ENCODE peak calls at places on chromosomes 12 and 14, in seven cellular contexts. G, H, K, V, L, C and R are unnamed samples.

GRCh38 chr14:43184540-43184939 is 1322.5 kb downstream of the FSCB start:
- DNase-seq in G (no peak), V (no peak), H (no peak), K (no peak), C (no peak), L (no peak), R (no peak)

GRCh38 chr12:116354950-116355779 is 77.7 kb upstream of the MED13L start:
- DNase-seq in K (no peak), G (peak; percentile 47), V (no peak), H (no peak), L (no peak), C (no peak), R (no peak)

GRCh38 chr14:35197015-35197414 is 74.7 kb downstream of the PRORP start:
- DNase-seq in H (peak; percentile 59), G (no peak), C (no peak), K (no peak), L (no peak), V (no peak), R (peak; percentile 67)

GRCh38 chr12:95118788-95119179 is 45.4 kb upstream of the NR2C1 start:
- DNase-seq in L (no peak), H (no peak), C (no peak), V (no peak), K (no peak), G (no peak), R (no peak)

GRCh38 chr12:120142231-120142877 is 25.8 kb upstream of the RAB35 start:
- DNase-seq in G (no peak), H (no peak), V (no peak), L (no peak), C (no peak), K (no peak), R (no peak)

GRCh38 chr12:67068773-67069450 is 200.2 kb upstream of the CAND1 start:
- DNase-seq in L (no peak), G (peak; percentile 18), K (peak; percentile 85), C (no peak), V (no peak), H (peak; percentile 34), R (peak; percentile 25)

GRCh38 chr12:103769240-103769945 is 71.6 kb downstream of the NT5DC3 start:
- DNase-seq in G (no peak), V (no peak), H (no peak), L (no peak), K (no peak), C (no peak), R (no peak)

GRCh38 chr12:95215925-95216324 is 1.3 kb downstream of the FGD6 start:
- DNase-seq in C (no peak), H (peak; percentile 53), L (no peak), G (no peak), V (no peak), K (no peak), R (peak; percentile 76)

GRCh38 chr14:69715725-69716482 is 51.0 kb upstream of the SRSF5 start:
- DNase-seq in G (no peak), L (no peak), V (peak; percentile 81), K (peak; percentile 92), C (peak; percentile 76), H (peak; percentile 81), R (peak; percentile 77)

GRCh38 chr12:109545826-109546225 is 27.5 kb downstream of the MMAB start:
- DNase-seq in K (no peak), L (no peak), V (no peak), C (no peak), G (no peak), H (no peak), R (no peak)

GRCh38 chr12:76762556-76762955 is 1.4 kb upstream of the ZDHHC17 start:
- DNase-seq in K (no peak), G (no peak), H (no peak), V (no peak), L (no peak), C (no peak), R (no peak)

GRCh38 chr14:21768116-21768874 is 94.7 kb upstream of the OR4E1 start:
- DNase-seq in K (no peak), G (peak; percentile 15), V (no peak), L (no peak), C (peak; percentile 22), H (peak; percentile 13), R (peak; percentile 4)

GRCh38 chr12:102461501-102461900 is 18.9 kb downstream of the IGF1 start:
- DNase-seq in H (no peak), K (no peak), G (no peak), L (no peak), C (no peak), V (no peak), R (no peak)

GRCh38 chr12:130765186-130765659 is 49.1 kb upstream of the RIMBP2 start:
- DNase-seq in L (no peak), K (no peak), V (no peak), H (peak; percentile 35), G (no peak), C (no peak), R (peak; percentile 51)

GRCh38 chr12:16385779-16386646 is 38.6 kb downstream of the MGST1 start:
- DNase-seq in C (peak; percentile 62), H (peak; percentile 56), G (no peak), L (no peak), K (no peak), V (no peak), R (peak; percentile 74)

GRCh38 chr12:96177013-96177412 is 17.2 kb upstream of the ELK3 start:
- DNase-seq in C (no peak), K (no peak), G (no peak), H (peak; percentile 59), V (no peak), L (peak; percentile 3), R (no peak)

GRCh38 chr14:68659021-68659931 is 133.6 kb downstream of the ZFP36L1 start:
- DNase-seq in K (peak; percentile 84), G (no peak), L (no peak), H (no peak), V (peak; percentile 58), C (no peak), R (peak; percentile 73)

GRCh38 chr12:30725739-30726138 is 29.0 kb downstream of the CAPRIN2 start:
- DNase-seq in C (no peak), V (no peak), H (peak; percentile 62), L (no peak), G (no peak), K (no peak), R (peak; percentile 81)

GRCh38 chr12:93676408-93677194 is 574 bp upstream of the CRADD start:
- DNase-seq in V (no peak), C (no peak), K (no peak), H (peak; percentile 11), L (no peak), G (no peak), R (no peak)

GRCh38 chr14:20434701-20435453 is 1.1 kb downstream of the KLHL33 start:
- DNase-seq in C (peak; percentile 83), V (peak; percentile 64), G (no peak), H (no peak), L (no peak), K (peak; percentile 76), R (no peak)

GRCh38 chr14:34951286-34951685 is 31.5 kb upstream of the SRP54 start:
- DNase-seq in L (no peak), K (no peak), V (no peak), G (no peak), H (no peak), C (no peak), R (peak; percentile 80)

GRCh38 chr14:95597784-95598204 is 62.9 kb downstream of the GLRX5 start:
- DNase-seq in V (no peak), H (peak; percentile 49), G (no peak), C (peak; percentile 7), K (no peak), L (no peak), R (peak; percentile 1)

GRCh38 chr14:82075566-82075965 is 541.9 kb upstream of the SEL1L start:
- DNase-seq in V (no peak), C (no peak), H (peak; percentile 1), L (no peak), K (no peak), G (no peak), R (peak; percentile 1)

GRCh38 chr12:88969127-88969526 is 383.2 kb downstream of the DUSP6 start:
- DNase-seq in H (no peak), K (no peak), C (no peak), L (no peak), V (no peak), G (no peak), R (no peak)

GRCh38 chr14:91303091-91303923 is 58.8 kb upstream of the GPR68 start:
- DNase-seq in C (no peak), V (no peak), L (peak; percentile 23), H (no peak), G (peak; percentile 97), K (no peak), R (peak; percentile 30)

GRCh38 chr14:19799880-19800279 is 3.7 kb upstream of the OR4N2 start:
- DNase-seq in V (no peak), K (no peak), L (no peak), G (no peak), C (no peak), H (no peak), R (no peak)

GRCh38 chr12:24864796-24865125 is 84.1 kb downstream of the BCAT1 start:
- DNase-seq in H (peak; percentile 62), C (no peak), K (no peak), G (no peak), L (no peak), V (no peak), R (peak; percentile 44)

GRCh38 chr12:6442799-6443198 is 2.0 kb upstream of the CD27 start:
- DNase-seq in G (no peak), K (no peak), H (no peak), V (no peak), L (no peak), C (no peak), R (no peak)

GRCh38 chr12:70011353-70011752 is 186.3 kb downstream of the MYRFL start:
- DNase-seq in K (no peak), G (no peak), C (no peak), L (no peak), V (no peak), H (no peak), R (no peak)

GRCh38 chr14:106024983-106025604 is 498.7 kb downstream of the TMEM121 start:
- DNase-seq in H (no peak), C (no peak), G (no peak), K (no peak), V (no peak), L (no peak), R (no peak)

GRCh38 chr14:23564181-23564812 is 3.3 kb downstream of the AP1G2 start:
- DNase-seq in L (no peak), V (no peak), C (no peak), G (no peak), H (no peak), K (no peak), R (no peak)

GRCh38 chr12:111338096-111338495 is 30.8 kb downstream of the PHETA1 start:
- DNase-seq in K (no peak), G (no peak), H (no peak), L (no peak), C (no peak), V (no peak), R (no peak)

GRCh38 chr14:51653096-51653814 is 1.5 kb downstream of the FRMD6 start:
- DNase-seq in L (no peak), H (peak; percentile 73), V (no peak), C (peak; percentile 41), K (no peak), G (no peak), R (peak; percentile 81)

GRCh38 chr12:22130671-22131070 is 84.7 kb downstream of the CMAS start:
- DNase-seq in K (peak; percentile 62), G (no peak), C (no peak), V (no peak), H (no peak), L (no peak), R (no peak)

GRCh38 chr12:53820503-53820902 is 68.7 kb upstream of the CISTR start:
- DNase-seq in V (no peak), G (no peak), C (no peak), L (no peak), H (peak; percentile 67), K (no peak), R (peak; percentile 61)

GRCh38 chr12:55499810-55500252 is 7.7 kb downstream of the OR6C68 start:
- DNase-seq in K (no peak), H (peak; percentile 13), V (no peak), G (no peak), C (peak; percentile 81), L (no peak), R (no peak)